ENCODE peak calls at places on chromosome 15, in six cellular contexts. V, P, F, Y, N and E are unnamed samples.
A peak's percentile ranks its signal among the peaks of the same experiment; 100 is the strongest.

GRCh38 chr15:63497642-63498100 is 6.7 kb upstream of the USP3 start:
- DNase-seq in V (no peak), Y (no peak), N (no peak), F (no peak), P (peak; percentile 83), E (no peak)

GRCh38 chr15:35907507-35907906 is 361.5 kb upstream of the DPH6 start:
- DNase-seq in F (peak; percentile 11), V (peak; percentile 70), N (no peak), P (no peak), Y (no peak), E (no peak)

GRCh38 chr15:85691350-85692240 is 103.1 kb downstream of the KLHL25 start:
- DNase-seq in V (no peak), F (no peak), P (no peak), Y (peak; percentile 93), N (no peak), E (no peak)

GRCh38 chr15:34663101-34663500 is 79.7 kb upstream of the GOLGA8B start:
- DNase-seq in F (no peak), P (no peak), N (no peak), Y (no peak), V (no peak), E (no peak)

GRCh38 chr15:75024102-75024636 is 779 bp downstream of the PPCDC start:
- DNase-seq in Y (peak; percentile 41), P (no peak), V (peak; percentile 38), N (no peak), F (peak; percentile 55), E (no peak)

GRCh38 chr15:35293353-35294130 is 208.4 kb upstream of the NANOGP8 start:
- DNase-seq in N (peak; percentile 69), V (peak; percentile 70), P (no peak), F (peak; percentile 84), Y (no peak), E (no peak)

GRCh38 chr15:101124731-101125558 is 126.9 kb downstream of the CHSY1 start:
- DNase-seq in V (peak; percentile 83), N (no peak), Y (no peak), F (peak; percentile 96), P (no peak), E (no peak)

GRCh38 chr15:62403164-62403809 is 238.2 kb upstream of the C2CD4B start:
- DNase-seq in P (no peak), Y (no peak), V (peak; percentile 69), N (peak; percentile 10), F (peak; percentile 86), E (no peak)

GRCh38 chr15:62119224-62119925 is 45.7 kb downstream of the C2CD4B start:
- DNase-seq in Y (no peak), P (no peak), N (peak; percentile 93), F (peak; percentile 96), V (peak; percentile 95), E (no peak)

GRCh38 chr15:101244039-101244781 is 7.6 kb downstream of the CHSY1 start:
- DNase-seq in F (no peak), Y (no peak), N (no peak), V (peak; percentile 69), P (no peak), E (no peak)

GRCh38 chr15:27820722-27821121 is 278.4 kb downstream of the OCA2 start:
- DNase-seq in Y (no peak), V (no peak), F (no peak), N (no peak), P (no peak), E (no peak)

GRCh38 chr15:92407343-92407742 is 13.7 kb downstream of the ST8SIA2 start:
- DNase-seq in F (no peak), P (no peak), V (no peak), Y (no peak), N (no peak), E (no peak)
- TF ChIP-seq CTCF in F (no peak), P (no peak), V (no peak), Y (no peak), N (no peak), E (no peak)

DNA sequence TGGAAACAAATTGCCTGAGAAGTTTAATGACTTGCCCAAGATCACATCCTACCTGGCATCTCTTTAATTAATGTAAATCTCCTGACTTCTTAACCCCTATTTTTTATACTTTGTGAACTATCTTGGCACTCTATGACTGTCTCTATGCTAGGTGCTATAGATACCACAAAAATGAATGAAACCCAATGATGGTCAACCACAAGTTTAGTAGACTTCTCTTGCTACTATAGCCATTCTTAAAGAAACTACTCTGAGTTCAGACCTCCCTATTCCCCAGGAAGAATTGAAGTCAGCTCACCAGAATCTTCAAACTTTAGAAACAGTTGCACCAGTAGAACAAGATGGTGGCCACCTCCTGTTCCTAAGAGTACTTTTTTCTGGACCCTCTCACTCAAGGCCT is 191.1 kb downstream of the RSL24D1 start:
- DNase-seq in Y (no peak), F (no peak), N (no peak), P (no peak), V (no peak), E (no peak)
- TF ChIP-seq CTCF in Y (no peak), F (no peak), N (no peak), P (no peak), V (no peak), E (no peak)

GRCh38 chr15:48470096-48470495 is 138.9 kb downstream of the DUT start:
- DNase-seq in F (no peak), P (no peak), Y (no peak), V (no peak), N (no peak), E (no peak)

GRCh38 chr15:48472756-48473155 is 141.5 kb downstream of the DUT start:
- DNase-seq in V (peak; percentile 61), Y (no peak), F (peak; percentile 81), N (no peak), P (no peak), E (no peak)

GRCh38 chr15:48469271-48469670 is 138.0 kb downstream of the DUT start:
- DNase-seq in N (no peak), P (no peak), V (no peak), Y (no peak), F (no peak), E (no peak)

GRCh38 chr15:48469681-48470080 is 138.5 kb downstream of the DUT start:
- DNase-seq in V (no peak), F (no peak), Y (no peak), P (no peak), N (no peak), E (no peak)

GRCh38 chr15:48471073-48471472 is 139.8 kb downstream of the DUT start:
- DNase-seq in F (no peak), N (no peak), P (no peak), Y (no peak), V (no peak), E (no peak)
- TF ChIP-seq CTCF in F (no peak), N (no peak), P (no peak), Y (no peak), V (no peak), E (no peak)

DNA sequence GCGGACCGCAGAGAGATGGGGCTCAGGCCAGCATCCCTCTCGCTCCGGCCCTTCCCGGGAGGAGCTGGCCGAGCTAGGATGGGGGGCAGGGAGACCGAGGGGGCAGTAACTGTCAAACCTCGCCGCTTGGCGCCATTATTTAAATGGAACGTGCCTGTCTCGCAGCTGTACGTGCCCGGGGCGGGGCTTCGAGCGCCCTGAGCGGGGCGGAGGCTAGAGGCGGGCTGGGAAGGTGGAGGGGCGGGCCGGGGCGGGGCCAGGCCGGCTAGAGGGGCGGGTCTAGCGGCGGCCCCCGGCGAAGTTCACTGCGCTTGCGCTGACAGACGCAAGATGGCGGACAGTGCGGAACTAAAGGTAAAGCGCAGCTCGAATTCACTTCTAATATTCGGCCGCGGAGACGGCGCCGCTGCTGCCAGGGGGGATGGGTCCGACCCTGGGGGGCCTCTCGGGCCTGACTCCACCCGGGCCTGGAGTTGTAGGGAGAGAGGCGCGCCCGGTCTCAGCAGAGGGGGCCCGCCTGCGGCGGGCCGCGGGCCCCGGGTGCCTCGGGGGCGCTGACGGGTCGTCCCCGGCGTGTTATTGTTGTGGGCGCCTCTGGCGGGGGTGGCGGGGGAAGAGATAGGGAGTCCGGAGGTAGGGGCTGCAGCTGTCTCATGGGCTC is at the start of gene PIAS1:
- DNase-seq in P (peak; percentile 98), F (peak; percentile 82), Y (peak; percentile 93), N (peak; percentile 57), V (peak; percentile 87), E (peak; percentile 98)
- TF ChIP-seq CTCF in P (peak; percentile 10), F (no peak), Y (peak; percentile 5), N (no peak), V (no peak), E (no peak)

DNA sequence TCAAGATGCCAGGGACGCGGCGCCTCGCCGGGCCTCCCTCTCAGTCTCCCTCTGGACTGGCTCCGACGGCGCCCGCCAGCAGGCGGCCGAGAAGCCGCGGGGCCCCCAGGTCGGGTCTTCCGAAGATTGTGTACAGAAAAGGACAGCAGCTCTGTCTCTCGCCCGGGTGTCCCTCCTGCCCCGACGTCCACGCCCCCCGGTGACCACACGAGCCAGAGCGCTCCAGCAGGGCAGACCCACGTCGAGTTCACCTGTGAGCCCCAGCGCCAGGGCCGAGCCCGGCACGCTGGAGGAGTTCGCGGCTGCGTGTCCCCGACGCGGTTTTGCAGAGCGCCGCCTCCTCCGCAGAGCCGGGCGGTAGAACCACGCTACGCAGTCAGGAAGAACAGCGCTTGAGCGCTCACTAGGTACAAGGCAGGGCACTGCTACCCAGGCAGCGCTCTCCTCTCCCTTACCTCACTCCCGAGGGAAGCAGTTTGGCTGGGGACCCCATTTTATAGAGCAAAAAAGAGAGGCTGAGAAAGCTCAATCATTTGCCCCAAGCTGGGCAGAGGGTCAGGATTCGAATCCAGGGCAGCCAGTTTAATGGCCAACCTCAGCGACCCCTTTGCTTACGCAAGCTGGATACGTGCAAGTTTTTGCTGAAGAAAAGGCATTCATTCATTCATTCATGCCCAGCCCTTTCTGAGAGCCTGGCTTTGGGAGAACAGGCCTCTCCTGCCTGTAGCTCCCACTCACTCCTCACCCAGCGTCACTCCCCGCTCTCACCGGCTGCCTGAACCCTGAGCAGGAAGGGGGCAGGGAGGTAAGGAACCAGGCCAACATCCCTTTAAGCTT is 3.0 kb upstream of the TLE3 start:
- DNase-seq in F (peak; percentile 71), Y (peak; percentile 86), P (peak; percentile 80), V (peak; percentile 83), N (no peak), E (peak; percentile 50)
- TF ChIP-seq CTCF in F (peak; percentile 21), Y (peak; percentile 33), P (peak; percentile 33), V (peak; percentile 27), N (peak; percentile 47), E (peak; percentile 5)